ENCODE peak calls at places on chromosomes 11 and 22, in nine cellular contexts. A, E, F, U, R, K, T, W and C are unnamed samples.

GRCh38 chr11:126173257-126173656 is 38.2 kb downstream of the RPUSD4 start:
- DNase-seq in A (peak), E (no peak), F (no peak), U (no peak), R (no peak), K (no peak), T (no peak), W (no peak), C (no peak)

GRCh38 chr11:117663389-117663788 is 133.6 kb downstream of the DSCAML1 start:
- DNase-seq in A (no peak), E (no peak), F (no peak), U (no peak), R (no peak), K (peak), T (no peak), W (no peak), C (no peak)

GRCh38 chr11:43953521-43953920 is 11.1 kb downstream of the C11orf96 start:
- DNase-seq in A (no peak), E (no peak), F (no peak), U (no peak), R (no peak), K (no peak), T (no peak), W (no peak), C (no peak)

GRCh38 chr11:80144932-80145612 is 704.2 kb upstream of the TENM4 start:
- DNase-seq in A (no peak), E (no peak), F (no peak), U (no peak), R (no peak), K (no peak), T (no peak), W (no peak), C (no peak)

GRCh38 chr22:28181332-28181731 is 262.3 kb upstream of the PITPNB start:
- DNase-seq in A (no peak), E (no peak), F (no peak), U (no peak), R (no peak), K (no peak), T (no peak), W (no peak), C (no peak)

GRCh38 chr11:19320764-19321163 is 80.0 kb upstream of the E2F8 start:
- DNase-seq in A (no peak), E (no peak), F (no peak), U (no peak), R (no peak), K (no peak), T (no peak), W (no peak), C (no peak)

GRCh38 chr11:64444838-64445441 is 86.0 kb downstream of the RPS6KA4 start:
- DNase-seq in A (peak), E (no peak), F (peak), U (no peak), R (no peak), K (peak), T (no peak), W (peak), C (no peak)

GRCh38 chr11:64598106-64598796 is 7.2 kb downstream of the SLC22A12 start:
- DNase-seq in A (peak), E (no peak), F (no peak), U (no peak), R (peak), K (no peak), T (no peak), W (no peak), C (no peak)

GRCh38 chr22:45207981-45208664 is 32.6 kb downstream of the KIAA0930 start:
- DNase-seq in A (peak), E (no peak), F (no peak), U (no peak), R (peak), K (peak), T (no peak), W (no peak), C (no peak)

GRCh38 chr22:45429921-45430775 is 16.7 kb downstream of the RIBC2 start:
- DNase-seq in A (peak), E (no peak), F (no peak), U (no peak), R (no peak), K (no peak), T (no peak), W (no peak), C (peak)

GRCh38 chr11:119547511-119547910 is 124.5 kb upstream of the THY1 start:
- DNase-seq in A (no peak), E (no peak), F (no peak), U (no peak), R (no peak), K (no peak), T (no peak), W (no peak), C (peak)

GRCh38 chr11:133408402-133408801 is 123.9 kb downstream of the OPCML start:
- DNase-seq in A (no peak), E (no peak), F (no peak), U (no peak), R (no peak), K (no peak), T (no peak), W (no peak), C (no peak)

GRCh38 chr11:65112226-65112550 is 516 bp downstream of the TM7SF2 start:
- DNase-seq in A (no peak), E (no peak), F (no peak), U (no peak), R (no peak), K (no peak), T (no peak), W (no peak), C (no peak)

GRCh38 chr22:19773470-19774040 is 13.0 kb downstream of the TBX1 start:
- DNase-seq in A (peak), E (no peak), F (no peak), U (no peak), R (peak), K (no peak), T (no peak), W (no peak), C (no peak)

GRCh38 chr22:19774628-19775027 is 14.1 kb downstream of the TBX1 start:
- DNase-seq in A (no peak), E (no peak), F (no peak), U (no peak), R (no peak), K (no peak), T (no peak), W (no peak), C (no peak)

GRCh38 chr22:19772673-19773469 is 12.3 kb downstream of the TBX1 start:
- DNase-seq in A (peak), E (no peak), F (no peak), U (peak), R (peak), K (no peak), T (no peak), W (no peak), C (no peak)

GRCh38 chr22:19776433-19777031 is 16.0 kb downstream of the TBX1 start:
- DNase-seq in A (peak), E (no peak), F (no peak), U (no peak), R (peak), K (no peak), T (no peak), W (no peak), C (no peak)

DNA sequence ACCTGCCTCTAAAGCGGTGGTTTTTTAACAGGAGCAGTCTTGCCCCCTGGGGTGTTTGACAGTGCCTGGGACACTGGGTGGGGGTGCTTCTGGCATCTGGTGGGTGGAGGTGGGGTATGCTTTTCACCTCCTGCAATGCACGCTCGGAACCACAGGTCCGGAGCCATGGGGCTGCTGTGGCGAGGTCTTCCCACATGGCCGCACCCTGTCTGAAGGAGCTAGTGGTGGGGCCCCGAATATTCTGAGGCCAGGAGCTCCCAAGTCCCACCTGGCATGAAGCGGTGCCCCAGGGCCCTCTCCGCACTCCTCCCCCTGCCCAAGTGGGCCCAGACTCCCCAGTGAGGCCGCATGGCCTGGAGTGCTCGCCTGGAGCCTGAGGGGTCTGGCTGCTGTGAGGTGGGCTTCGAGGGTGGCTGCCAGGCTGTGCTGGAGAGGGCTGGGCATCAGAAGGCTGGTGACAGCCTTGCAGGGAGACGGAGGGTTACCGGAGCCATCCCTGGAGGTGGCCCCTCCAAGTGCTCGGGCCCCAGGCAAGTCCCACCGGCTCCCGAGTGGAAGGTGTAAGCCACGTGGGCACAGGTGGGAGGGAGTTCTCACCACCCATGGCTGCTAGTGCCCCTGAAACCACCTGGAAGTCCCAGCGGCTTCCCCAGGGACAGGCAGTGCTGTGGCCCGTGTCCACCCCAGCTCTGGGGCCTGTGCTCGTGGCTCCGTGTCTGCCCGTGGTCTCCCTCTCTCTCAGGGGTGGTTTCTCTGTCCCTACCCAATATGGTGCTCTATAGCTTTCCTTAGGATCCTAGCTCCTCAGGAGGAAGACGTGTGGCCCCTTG is 15.1 kb downstream of the TBX1 start:
- DNase-seq in A (peak), E (no peak), F (no peak), U (no peak), R (peak), K (no peak), T (no peak), W (no peak), C (no peak)
- H3K4me3 ChIP-seq in A (no peak), E (no peak), F (no peak), U (no peak), R (no peak), K (no peak), T (no peak), W (no peak), C (no peak)

DNA sequence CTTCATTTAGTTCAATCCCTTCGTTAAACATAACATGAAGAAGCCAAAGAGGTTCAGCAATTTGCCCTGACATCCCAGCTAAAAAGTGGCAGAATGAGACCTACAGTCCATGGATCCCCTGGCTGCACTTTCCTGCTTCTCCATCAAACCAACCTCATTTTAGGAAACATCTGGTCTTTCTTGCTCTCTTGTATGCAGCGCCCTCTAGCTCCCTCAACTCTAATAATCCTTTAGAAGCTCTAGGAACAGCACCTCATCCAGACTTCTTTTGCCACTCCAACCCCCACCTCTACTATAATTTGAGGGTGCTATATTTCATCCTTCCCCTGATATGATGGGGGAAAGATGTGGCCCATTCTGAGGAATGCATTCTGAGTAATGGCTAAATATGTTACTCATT is 7.4 kb downstream of the CNTF start:
- DNase-seq in A (no peak), E (no peak), F (no peak), U (no peak), R (no peak), K (peak), T (peak), W (peak), C (no peak)
- TF ChIP-seq CTCF in A (peak), E (peak), F (no peak), U (peak), R (peak), K (peak), T (peak), W (peak), C (no peak)

DNA sequence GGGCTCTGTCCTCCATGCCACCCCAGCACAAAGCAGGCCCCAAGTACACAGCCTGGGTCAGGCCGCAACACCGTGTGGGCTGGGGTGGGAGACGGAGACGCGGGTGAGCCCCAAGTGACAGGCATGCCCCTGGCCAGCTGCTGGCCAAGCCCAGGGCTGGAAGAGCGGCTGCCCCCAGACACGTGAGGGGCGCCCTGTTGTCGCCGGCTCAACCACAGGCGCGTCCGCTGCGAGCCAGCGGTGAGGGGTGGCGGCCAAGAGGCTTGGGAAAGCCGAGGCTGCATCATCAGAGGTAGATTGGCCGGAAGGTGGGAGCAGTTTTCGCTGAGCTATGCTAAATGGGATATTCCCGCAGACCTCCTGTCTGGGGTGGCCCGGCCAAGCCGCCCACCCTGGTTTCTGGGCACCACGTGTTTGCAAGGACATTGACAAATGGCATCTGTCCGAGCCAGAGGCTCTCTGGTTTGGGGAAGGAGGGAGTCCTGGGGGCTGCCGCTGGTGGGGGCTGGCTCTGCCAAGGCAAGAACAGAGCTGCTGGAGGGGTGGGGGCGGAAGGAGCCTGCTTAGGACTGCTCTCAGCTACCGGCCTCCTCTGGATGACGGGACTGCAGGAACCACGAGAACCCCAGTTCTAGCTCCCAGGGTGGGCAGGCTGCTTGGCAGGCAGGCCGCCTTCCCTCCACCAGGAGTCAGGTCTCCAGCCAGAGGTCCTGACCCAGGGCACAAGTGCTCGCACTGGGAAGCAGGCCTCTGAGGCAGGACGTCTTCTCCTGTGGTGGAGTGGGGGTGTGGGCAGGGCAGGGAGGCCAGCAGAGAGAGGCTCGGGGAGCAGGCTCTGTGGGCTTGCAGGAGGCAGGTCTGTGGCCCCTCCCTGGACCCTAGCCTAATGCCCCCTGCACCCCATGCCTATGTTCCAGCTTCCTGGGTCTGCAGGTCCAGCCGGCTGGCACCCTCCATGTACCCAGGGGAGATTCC is 552 bp downstream of the PRR33 start:
- DNase-seq in A (peak), E (peak), F (no peak), U (no peak), R (no peak), K (no peak), T (no peak), W (no peak), C (peak)
- TF ChIP-seq POLR2A in A (no peak), E (no peak), F (no peak), U (no peak), R (no peak), K (no peak), T (no peak), W (no peak), C (no peak)

GRCh38 chr11:7906481-7906880 is 24.6 kb downstream of the OR10A6 start:
- DNase-seq in A (no peak), E (no peak), F (no peak), U (no peak), R (no peak), K (no peak), T (no peak), W (no peak), C (no peak)

GRCh38 chr11:7907121-7907520 is 23.9 kb downstream of the OR10A6 start:
- DNase-seq in A (no peak), E (no peak), F (no peak), U (no peak), R (no peak), K (no peak), T (no peak), W (no peak), C (no peak)

GRCh38 chr11:7904910-7905309 is 26.2 kb downstream of the OR10A6 start:
- DNase-seq in A (no peak), E (no peak), F (no peak), U (no peak), R (no peak), K (no peak), T (no peak), W (no peak), C (no peak)

GRCh38 chr11:7905961-7906429 is 25.1 kb downstream of the OR10A6 start:
- DNase-seq in A (no peak), E (no peak), F (no peak), U (peak), R (no peak), K (no peak), T (no peak), W (no peak), C (no peak)

GRCh38 chr11:7905549-7905948 is 25.5 kb downstream of the OR10A6 start:
- DNase-seq in A (no peak), E (no peak), F (no peak), U (no peak), R (no peak), K (no peak), T (no peak), W (no peak), C (no peak)
- H3K4me3 ChIP-seq in A (no peak), E (no peak), F (no peak), U (no peak), R (no peak), K (no peak), T (no peak), W (no peak), C (no peak)

DNA sequence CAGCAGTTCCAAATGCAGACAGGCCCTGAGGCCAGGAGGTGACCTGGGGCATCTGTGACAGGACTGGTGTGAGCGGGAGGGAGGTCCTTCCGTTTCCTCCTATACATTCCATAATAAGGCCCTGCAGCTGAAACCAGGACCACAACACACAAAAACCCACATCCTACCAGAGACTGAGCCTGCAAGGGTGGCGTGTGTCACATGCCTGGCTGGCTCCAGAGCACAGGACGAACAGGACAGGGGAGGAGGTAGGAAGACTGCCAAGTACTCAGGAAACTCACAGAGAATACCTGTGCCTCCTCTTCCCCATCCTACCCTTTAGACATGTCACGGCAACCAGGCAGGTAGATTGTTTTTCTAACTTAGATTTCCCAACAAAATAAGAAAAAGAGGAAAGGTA is 103.9 kb downstream of the ARL14EP start:
- DNase-seq in A (no peak), E (no peak), F (no peak), U (no peak), R (no peak), K (no peak), T (no peak), W (no peak), C (no peak)
- TF ChIP-seq CTCF in A (no peak), E (no peak), F (no peak), U (no peak), R (no peak), K (no peak), T (no peak), W (no peak), C (no peak)

DNA sequence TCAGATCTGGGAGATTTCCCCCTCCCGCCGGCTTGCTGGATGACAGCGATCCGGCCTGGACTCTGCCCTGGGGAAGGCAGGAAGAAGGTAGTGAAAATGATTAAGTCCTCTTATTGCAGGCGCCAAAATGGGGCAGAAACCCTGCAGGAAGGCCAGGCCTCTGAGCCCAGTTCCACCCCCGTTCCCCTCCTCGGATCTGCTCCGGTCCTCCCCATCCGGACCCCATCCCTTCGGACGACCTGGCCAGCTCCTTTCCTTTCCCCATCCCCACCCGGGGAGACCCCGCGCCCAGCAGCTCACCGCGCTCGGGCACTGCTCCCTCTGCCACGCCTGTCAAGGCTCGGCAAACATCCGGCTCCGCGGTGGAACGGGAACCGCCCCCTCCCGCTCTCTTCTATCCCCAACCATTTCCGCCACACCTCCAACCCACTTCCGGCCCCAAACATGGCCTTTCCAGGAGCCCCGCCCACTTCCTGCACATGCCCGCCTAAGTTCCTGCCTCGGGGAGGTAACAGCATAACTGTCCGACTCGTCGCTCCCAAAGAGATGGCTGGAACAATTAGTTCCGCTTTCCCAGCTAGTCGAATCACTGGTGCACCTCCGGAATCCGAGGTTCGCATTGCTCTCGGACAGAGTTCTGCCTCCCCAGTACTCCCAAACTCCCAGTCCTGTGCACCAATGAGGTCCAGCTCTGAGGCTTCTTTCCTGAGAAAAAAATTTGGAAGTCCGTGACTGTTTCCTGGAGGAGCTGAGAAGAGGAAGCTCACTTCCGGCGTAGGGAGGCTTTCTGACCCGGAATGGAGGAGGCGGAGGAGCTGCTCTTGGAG is at the start of the genes ARHGAP1 and ZNF408:
- DNase-seq in A (peak), E (peak), F (peak), U (peak), R (peak), K (peak), T (peak), W (peak), C (peak)
- TF ChIP-seq POLR2A in A (peak), E (peak), F (peak), U (peak), R (peak), K (peak), T (peak), W (peak), C (peak)

GRCh38 chr11:102427068-102427467 is 25.5 kb downstream of the TMEM123 start:
- DNase-seq in A (no peak), E (no peak), F (no peak), U (no peak), R (no peak), K (no peak), T (no peak), W (no peak), C (no peak)

GRCh38 chr11:102428696-102429095 is 23.9 kb downstream of the TMEM123 start:
- DNase-seq in A (no peak), E (no peak), F (no peak), U (no peak), R (no peak), K (no peak), T (no peak), W (no peak), C (no peak)

GRCh38 chr11:102429691-102430090 is 22.9 kb downstream of the TMEM123 start:
- DNase-seq in A (no peak), E (no peak), F (no peak), U (no peak), R (no peak), K (no peak), T (no peak), W (no peak), C (no peak)

GRCh38 chr11:102431404-102431803 is 21.2 kb downstream of the TMEM123 start:
- DNase-seq in A (no peak), E (no peak), F (no peak), U (no peak), R (no peak), K (no peak), T (no peak), W (no peak), C (no peak)

GRCh38 chr11:102430158-102430836 is 22.3 kb downstream of the TMEM123 start:
- DNase-seq in A (no peak), E (no peak), F (no peak), U (no peak), R (no peak), K (no peak), T (no peak), W (no peak), C (no peak)
- H3K4me3 ChIP-seq in A (no peak), E (no peak), F (no peak), U (no peak), R (no peak), K (no peak), T (no peak), W (no peak), C (no peak)

GRCh38 chr11:129605815-129606214 is 209.8 kb upstream of the TMEM45B start:
- DNase-seq in A (no peak), E (no peak), F (no peak), U (no peak), R (no peak), K (no peak), T (no peak), W (no peak), C (no peak)
- TF ChIP-seq CTCF in A (no peak), E (no peak), F (no peak), U (no peak), R (no peak), K (no peak), T (no peak), W (no peak), C (no peak)